ENCODE peak calls at places on chromosomes 6 and 20, in five cellular contexts. H is uterus, F is heart right ventricle, E is vagina, C is thoracic aorta. R is an unnamed sample.

GRCh38 chr20:38751360-38751976 is 3.2 kb downstream of the ACTR5 start:
- DNase-seq in H (no peak), F (no peak), E (no peak), C (no peak), R (no peak)

GRCh38 chr6:116572162-116572561 is 858 bp downstream of the RWDD1 start:
- DNase-seq in H (no peak), F (no peak), E (no peak), C (no peak), R (no peak)

GRCh38 chr6:117346142-117346930 is 79.4 kb downstream of the ROS1 start:
- DNase-seq in H (no peak), F (no peak), E (no peak), C (no peak), R (no peak)

GRCh38 chr6:1609662-1610496 is at the start of gene FOXC1:
- DNase-seq in H (peak), F (peak), E (no peak), C (peak), R (no peak)

GRCh38 chr6:150016324-150017185 is 8.8 kb downstream of the RAET1L start:
- DNase-seq in H (peak), F (no peak), E (no peak), C (no peak), R (no peak)

GRCh38 chr6:3226422-3227362 is 761 bp downstream of the TUBB2B start:
- DNase-seq in H (no peak), F (peak), E (no peak), C (no peak), R (no peak)

GRCh38 chr6:137148291-137149076 is 25.0 kb downstream of the IL22RA2 start:
- DNase-seq in H (no peak), F (no peak), E (no peak), C (no peak), R (no peak)

GRCh38 chr6:159946912-159947311 is 22.0 kb upstream of the IGF2R start:
- DNase-seq in H (no peak), F (no peak), E (no peak), C (no peak), R (no peak)

GRCh38 chr6:21931641-21932335 is 338.2 kb downstream of the SOX4 start:
- DNase-seq in H (no peak), F (no peak), E (no peak), C (no peak), R (no peak)

GRCh38 chr6:14787677-14788076 is 458.2 kb upstream of the JARID2 start:
- DNase-seq in H (no peak), F (no peak), E (no peak), C (no peak), R (no peak)

GRCh38 chr6:22808466-22808865 is 239.1 kb downstream of the HDGFL1 start:
- DNase-seq in H (no peak), F (no peak), E (no peak), C (no peak), R (no peak)

GRCh38 chr20:5222919-5223634 is 93.7 kb downstream of the PROKR2 start:
- DNase-seq in H (no peak), F (peak), E (no peak), C (no peak), R (peak)

GRCh38 chr6:152696543-152696942 is 1.2 kb upstream of the MYCT1 start:
- DNase-seq in H (no peak), F (no peak), E (no peak), C (no peak), R (no peak)

GRCh38 chr20:61727761-61728160 is 337.9 kb downstream of the TAF4 start:
- DNase-seq in H (no peak), F (no peak), E (no peak), C (no peak), R (no peak)

GRCh38 chr6:15366003-15366535 is 120.2 kb downstream of the JARID2 start:
- DNase-seq in H (no peak), F (no peak), E (no peak), C (no peak), R (no peak)

GRCh38 chr6:154096834-154097233 is 57.8 kb downstream of the OPRM1 start:
- DNase-seq in H (no peak), F (no peak), E (no peak), C (no peak), R (no peak)

GRCh38 chr6:154093231-154094044 is 54.4 kb downstream of the OPRM1 start:
- DNase-seq in H (no peak), F (no peak), E (no peak), C (no peak), R (no peak)

GRCh38 chr6:154096316-154096715 is 57.3 kb downstream of the OPRM1 start:
- DNase-seq in H (no peak), F (no peak), E (no peak), C (no peak), R (no peak)

GRCh38 chr6:154099211-154099610 is 60.2 kb downstream of the OPRM1 start:
- DNase-seq in H (no peak), F (no peak), E (no peak), C (no peak), R (no peak)
- TF ChIP-seq CTCF in H (no peak), F (no peak), E (no peak), C (no peak), R (no peak)

DNA sequence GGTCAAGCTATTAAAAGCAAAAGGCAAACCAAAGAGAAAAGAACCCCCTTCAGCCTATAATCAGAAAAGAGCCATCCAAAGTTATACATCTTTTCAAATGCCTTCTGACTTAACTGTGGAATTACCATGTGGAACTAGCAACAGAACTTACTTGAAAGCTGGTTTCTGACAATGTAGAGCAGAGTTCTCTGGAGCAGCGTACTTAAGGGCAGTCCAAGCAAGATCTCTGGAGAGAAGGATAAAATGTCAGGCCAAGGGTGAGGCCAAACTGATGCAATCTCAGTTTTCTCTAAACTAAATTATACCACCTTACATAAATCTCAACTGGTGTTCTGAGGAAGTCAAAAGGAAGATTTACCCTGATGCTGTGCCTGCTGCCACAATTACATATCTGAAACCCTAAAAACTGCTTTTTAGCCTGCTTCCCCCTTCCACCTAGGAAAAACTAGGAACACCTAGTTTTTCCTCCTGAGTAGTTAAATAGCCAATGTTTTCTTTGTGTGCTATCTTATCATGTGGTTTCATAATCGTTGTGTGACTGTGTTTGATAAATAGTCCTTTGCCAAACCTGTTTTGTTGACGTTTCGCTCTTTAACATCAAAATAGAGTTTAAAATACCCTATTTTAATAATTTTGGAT is 28.0 kb downstream of the NCOA7 start:
- DNase-seq in H (no peak), F (no peak), E (no peak), C (no peak), R (no peak)
- TF ChIP-seq CTCF in H (no peak), F (no peak), E (no peak), C (no peak), R (no peak)

GRCh38 chr6:13487122-13488014 is at the start of gene GFOD1:
- DNase-seq in H (peak), F (peak), E (no peak), C (peak), R (peak)
- TF ChIP-seq CTCF in H (peak), F (peak), E (no peak), C (no peak), R (no peak)

DNA sequence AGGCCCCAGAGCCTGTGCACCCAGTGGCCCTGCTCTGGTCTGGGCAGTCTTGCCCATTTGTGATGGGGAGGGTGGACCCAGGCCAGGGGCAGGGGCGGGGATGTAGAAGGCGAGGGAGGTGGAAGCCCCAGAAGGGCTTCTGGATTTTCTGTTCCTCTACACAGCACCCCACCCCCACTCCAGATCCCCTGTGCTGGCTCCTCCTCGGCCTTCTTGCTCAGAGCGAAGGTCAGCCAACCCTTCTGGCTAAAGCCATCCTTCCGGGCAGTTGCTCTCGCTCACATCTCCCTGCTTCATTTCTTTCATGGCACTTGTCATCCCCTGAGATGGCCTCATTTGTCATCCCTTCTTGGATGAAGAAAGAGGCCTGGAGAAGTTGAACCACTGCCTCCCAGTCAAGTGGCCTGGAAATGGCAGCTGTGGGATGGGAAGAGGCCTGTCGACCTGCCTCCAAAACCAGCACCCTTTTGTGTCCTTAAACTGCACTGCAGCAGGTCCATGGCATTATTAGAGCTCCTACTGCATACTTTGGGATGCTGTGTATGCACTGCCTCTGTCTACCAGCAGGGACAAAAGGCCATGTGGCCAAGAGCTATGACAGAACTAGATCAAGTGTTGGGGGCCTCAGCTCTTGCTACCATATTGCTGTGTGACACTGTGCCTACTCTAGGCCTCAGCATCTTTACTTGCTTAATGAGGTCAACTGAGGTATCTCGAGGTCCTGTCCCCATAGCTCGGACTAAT is 19.9 kb downstream of the PEDS1 start:
- DNase-seq in H (no peak), F (no peak), E (no peak), C (no peak), R (no peak)
- TF ChIP-seq CTCF in H (no peak), F (no peak), E (no peak), C (no peak), R (no peak)

DNA sequence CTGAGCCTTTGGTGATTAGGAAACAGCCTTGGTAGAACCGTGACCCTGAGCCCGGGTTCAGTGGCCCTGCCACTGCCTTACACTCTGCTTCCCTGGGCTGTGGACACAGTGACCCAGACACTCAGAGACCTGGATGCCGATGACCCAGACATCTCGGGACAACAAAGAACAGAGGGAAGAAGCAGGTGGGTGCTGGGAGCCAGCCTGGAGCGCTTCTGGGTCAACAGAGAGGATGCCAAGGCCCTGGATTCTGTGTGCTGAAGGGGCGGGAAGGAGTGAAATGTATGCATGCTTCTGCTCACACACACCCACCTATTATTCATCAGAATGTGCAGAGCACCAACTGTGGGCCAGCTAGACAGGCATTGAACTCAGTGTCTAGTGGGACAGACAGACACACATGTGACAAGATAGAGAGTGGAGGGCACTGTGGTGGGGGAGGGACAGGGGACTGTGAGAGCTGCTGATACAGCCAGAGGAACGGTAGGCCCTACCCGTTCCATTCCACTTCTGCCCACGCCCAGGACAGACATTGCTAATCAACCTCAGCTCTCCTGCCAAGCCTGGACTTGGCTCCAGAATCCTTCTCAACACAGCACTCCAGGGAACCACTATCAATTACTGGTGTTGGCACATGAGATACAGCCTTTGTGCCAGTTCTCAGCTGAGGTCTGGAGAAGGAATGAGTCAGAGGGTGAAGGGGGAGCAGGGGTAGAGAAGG is 20.1 kb downstream of the KCNK15 start:
- DNase-seq in H (no peak), F (no peak), E (no peak), C (no peak), R (no peak)
- TF ChIP-seq CTCF in H (no peak), F (no peak), E (no peak), C (no peak), R (no peak)

GRCh38 chr20:22861231-22861980 is 173.7 kb upstream of the SSTR4 start:
- DNase-seq in H (no peak), F (no peak), E (no peak), C (no peak), R (no peak)

GRCh38 chr20:22866757-22867425 is 168.2 kb upstream of the SSTR4 start:
- DNase-seq in H (no peak), F (no peak), E (no peak), C (no peak), R (no peak)

GRCh38 chr20:22863881-22864280 is 171.2 kb upstream of the SSTR4 start:
- DNase-seq in H (no peak), F (no peak), E (no peak), C (no peak), R (no peak)

GRCh38 chr20:22861990-22862389 is 173.1 kb upstream of the SSTR4 start:
- DNase-seq in H (peak), F (peak), E (no peak), C (no peak), R (no peak)

GRCh38 chr20:22862645-22863230 is 172.4 kb upstream of the SSTR4 start:
- DNase-seq in H (no peak), F (peak), E (no peak), C (no peak), R (no peak)
- TF ChIP-seq CTCF in H (no peak), F (no peak), E (no peak), C (no peak), R (no peak)

DNA sequence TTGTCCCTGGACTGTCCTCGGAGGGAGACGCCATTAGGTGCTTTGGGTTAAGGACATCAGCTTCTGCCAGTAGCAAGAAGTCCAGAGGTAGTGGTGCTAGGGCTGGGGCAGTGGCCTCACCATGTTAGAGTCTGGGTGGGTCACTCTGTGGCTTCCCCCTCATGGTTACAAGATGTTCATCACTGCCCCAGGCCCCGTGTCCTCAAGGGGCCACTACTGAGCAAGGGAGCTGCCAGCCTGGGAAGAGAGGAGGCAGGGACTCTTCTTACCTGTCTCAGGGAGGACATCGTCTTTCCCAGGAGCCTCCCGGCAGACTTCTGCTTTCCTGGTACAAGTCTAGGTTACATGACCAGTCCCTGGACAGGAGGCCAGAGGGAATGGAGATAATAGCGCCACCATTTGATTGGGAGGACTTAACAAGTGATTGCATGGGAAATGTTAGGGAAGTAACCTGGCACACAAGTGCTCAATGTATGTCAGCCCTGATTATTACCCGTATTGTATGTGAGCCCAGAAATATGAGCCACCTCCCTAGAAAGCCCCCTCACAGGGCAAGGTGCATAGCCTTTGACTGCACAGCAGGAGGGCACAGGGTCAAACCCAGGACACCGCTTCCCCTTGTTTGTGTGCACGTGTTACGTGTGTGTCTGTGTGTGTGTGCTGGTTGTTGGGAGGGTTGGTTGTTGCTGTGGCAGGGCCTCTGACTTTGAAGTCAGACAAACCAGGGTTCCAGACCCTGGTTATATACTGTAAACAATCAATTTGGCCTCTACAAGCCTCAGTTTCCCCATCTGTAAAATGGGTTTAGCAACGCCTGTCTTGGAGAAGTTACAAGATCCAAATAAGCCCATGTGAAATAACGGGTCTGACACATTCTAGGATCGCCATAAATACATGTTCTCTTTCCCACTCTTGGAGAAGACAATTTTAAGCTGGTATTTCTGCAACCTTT is 30.0 kb downstream of the SIRPA start:
- DNase-seq in H (no peak), F (no peak), E (no peak), C (no peak), R (no peak)
- TF ChIP-seq CTCF in H (no peak), F (no peak), E (no peak), C (no peak), R (no peak)